ENCODE peak calls at places on chromosomes 5 and 9, in five cellular contexts. J is A549, I is psoas muscle, Q is endothelial cell, K is spleen. R is an unnamed sample.

GRCh38 chr5:90528704-90529233 is 615 bp downstream of the LYSMD3 start:
- DNase-seq in K (no peak), Q (no peak), J (no peak), I (no peak), R (no peak)

GRCh38 chr9:75087279-75087823 is 604 bp downstream of the NMRK1 start:
- DNase-seq in Q (no peak), I (no peak), K (no peak), J (peak), R (no peak)

GRCh38 chr9:17906841-17907779 is 328.2 kb downstream of the SH3GL2 start:
- DNase-seq in Q (no peak), J (no peak), K (no peak), I (peak), R (no peak)

GRCh38 chr5:72480836-72481235 is 26.4 kb downstream of the ZNF366 start:
- DNase-seq in I (no peak), J (no peak), Q (no peak), K (no peak), R (no peak)

GRCh38 chr9:106350777-106351176 is 512.2 kb upstream of the ZNF462 start:
- DNase-seq in I (no peak), J (no peak), Q (no peak), K (no peak), R (no peak)

GRCh38 chr9:116494815-116495634 is 192.1 kb upstream of the TRIM32 start:
- DNase-seq in Q (peak), J (peak), I (no peak), K (no peak), R (no peak)

GRCh38 chr5:6684075-6684474 is 29.2 kb upstream of the TENT4A start:
- DNase-seq in K (no peak), J (no peak), Q (no peak), I (no peak), R (no peak)

GRCh38 chr5:7597058-7597457 is 201.1 kb downstream of the ADCY2 start:
- DNase-seq in Q (no peak), K (no peak), J (no peak), I (peak), R (no peak)

GRCh38 chr9:126536131-126536530 is 77.6 kb upstream of the LMX1B start:
- DNase-seq in Q (no peak), J (no peak), I (no peak), K (peak), R (no peak)

GRCh38 chr9:97359147-97359546 is 51.7 kb downstream of the CCDC180 start:
- DNase-seq in Q (no peak), J (no peak), K (no peak), I (no peak), R (no peak)

GRCh38 chr5:147845618-147846017 is 14.1 kb upstream of the SPINK1 start:
- DNase-seq in I (no peak), K (no peak), Q (no peak), J (no peak), R (no peak)

GRCh38 chr9:6147847-6148246 is 67.8 kb upstream of the IL33 start:
- DNase-seq in K (no peak), Q (no peak), J (no peak), I (no peak), R (no peak)

GRCh38 chr5:76601470-76601869 is 21.7 kb downstream of the F2RL2 start:
- DNase-seq in K (no peak), J (peak), I (no peak), Q (peak), R (no peak)

GRCh38 chr9:111937781-111938426 is 41.3 kb downstream of the UGCG start:
- DNase-seq in J (no peak), Q (no peak), K (peak), I (no peak), R (peak)

GRCh38 chr9:99143661-99144060 is 38.7 kb downstream of the TGFBR1 start:
- DNase-seq in Q (no peak), J (no peak), K (no peak), I (no peak), R (no peak)

GRCh38 chr5:115787426-115787825 is 29.0 kb downstream of the CDO1 start:
- DNase-seq in K (no peak), J (no peak), Q (no peak), I (no peak), R (no peak)

GRCh38 chr5:72467987-72468386 is 39.2 kb downstream of the ZNF366 start:
- DNase-seq in K (no peak), Q (no peak), J (no peak), I (no peak), R (no peak)

GRCh38 chr9:93229636-93230035 is 45.7 kb downstream of the WNK2 start:
- DNase-seq in I (peak), K (no peak), J (no peak), Q (no peak), R (no peak)

GRCh38 chr9:93230601-93231000 is 46.7 kb downstream of the WNK2 start:
- DNase-seq in J (no peak), I (no peak), K (peak), Q (no peak), R (no peak)

GRCh38 chr9:93231716-93232115 is 47.8 kb downstream of the WNK2 start:
- DNase-seq in K (no peak), I (peak), J (no peak), Q (no peak), R (no peak)

GRCh38 chr9:93231121-93231694 is 47.3 kb downstream of the WNK2 start:
- DNase-seq in J (no peak), I (peak), Q (no peak), K (peak), R (no peak)

DNA sequence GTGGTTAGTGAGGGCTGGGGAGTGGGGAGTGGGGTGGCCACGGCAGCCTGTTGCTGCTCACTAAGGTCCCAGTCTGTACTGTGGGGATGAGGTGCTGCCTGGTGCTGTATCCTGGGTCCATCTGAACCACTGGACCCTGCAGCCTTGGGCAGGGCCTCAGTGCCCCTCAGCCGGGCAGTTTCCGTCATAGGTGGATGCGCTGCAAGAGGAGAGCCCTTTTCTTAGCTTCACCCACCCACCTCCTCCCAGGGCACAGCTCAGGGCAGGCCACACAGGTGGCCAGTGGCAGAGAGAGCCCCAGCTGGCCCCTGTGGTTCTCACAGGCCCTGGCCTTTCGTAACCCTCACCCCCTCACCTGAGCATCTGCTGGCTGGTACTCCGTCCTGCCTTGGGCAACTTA is 46.2 kb downstream of the WNK2 start:
- DNase-seq in Q (no peak), J (no peak), I (peak), K (no peak), R (no peak)
- TF ChIP-seq CTCF in Q (no peak), J (no peak), I (no peak), K (no peak), R (no peak)

DNA sequence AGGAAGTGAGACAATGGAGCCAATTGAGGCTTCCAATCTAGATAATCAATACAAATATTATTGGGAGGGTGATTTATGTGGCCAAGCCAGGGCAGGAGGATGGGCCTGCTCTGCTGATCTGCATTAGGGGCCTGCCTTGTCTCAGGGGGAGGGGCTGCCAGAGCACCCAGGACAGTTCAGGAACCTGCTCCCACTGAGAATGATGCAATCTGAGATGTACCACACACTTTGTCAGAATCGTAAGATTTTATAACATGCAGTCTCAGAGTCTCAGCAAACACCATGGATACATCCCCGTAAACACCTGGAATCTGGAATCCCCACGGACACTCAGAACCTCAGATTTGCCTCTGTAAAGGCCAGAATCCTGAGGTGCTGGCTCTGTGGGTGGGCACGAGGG is 19.3 kb downstream of the FGF18 start:
- DNase-seq in K (no peak), I (no peak), Q (no peak), J (no peak), R (no peak)
- TF ChIP-seq CTCF in K (no peak), I (no peak), Q (no peak), J (no peak), R (no peak)

GRCh38 chr5:8842906-8843590 is 702.8 kb downstream of the SEMA5A start:
- DNase-seq in Q (no peak), K (no peak), I (no peak), J (no peak), R (no peak)
- TF ChIP-seq CTCF in Q (no peak), K (no peak), I (no peak), J (peak), R (no peak)

GRCh38 chr5:145942749-145943148 is 6.4 kb downstream of the SH3RF2 start:
- DNase-seq in J (no peak), K (no peak), I (no peak), Q (no peak), R (no peak)

GRCh38 chr5:145945620-145946111 is 9.3 kb downstream of the SH3RF2 start:
- DNase-seq in I (no peak), K (no peak), J (no peak), Q (no peak), R (no peak)

GRCh38 chr5:145943674-145944121 is 7.3 kb downstream of the SH3RF2 start:
- DNase-seq in Q (no peak), J (peak), I (no peak), K (no peak), R (peak)

GRCh38 chr5:145946112-145946861 is 9.9 kb downstream of the SH3RF2 start:
- DNase-seq in I (peak), Q (no peak), J (peak), K (no peak), R (no peak)

GRCh38 chr5:145944328-145944727 is 8.0 kb downstream of the SH3RF2 start:
- DNase-seq in K (no peak), Q (no peak), J (no peak), I (no peak), R (no peak)
- TF ChIP-seq CTCF in K (no peak), Q (no peak), J (no peak), I (no peak), R (no peak)

GRCh38 chr9:35712762-35713400 is 19.1 kb downstream of the TLN1 start:
- DNase-seq in I (no peak), J (no peak), Q (no peak), K (no peak), R (no peak)
- TF ChIP-seq CTCF in I (no peak), J (no peak), Q (no peak), K (no peak), R (no peak)

DNA sequence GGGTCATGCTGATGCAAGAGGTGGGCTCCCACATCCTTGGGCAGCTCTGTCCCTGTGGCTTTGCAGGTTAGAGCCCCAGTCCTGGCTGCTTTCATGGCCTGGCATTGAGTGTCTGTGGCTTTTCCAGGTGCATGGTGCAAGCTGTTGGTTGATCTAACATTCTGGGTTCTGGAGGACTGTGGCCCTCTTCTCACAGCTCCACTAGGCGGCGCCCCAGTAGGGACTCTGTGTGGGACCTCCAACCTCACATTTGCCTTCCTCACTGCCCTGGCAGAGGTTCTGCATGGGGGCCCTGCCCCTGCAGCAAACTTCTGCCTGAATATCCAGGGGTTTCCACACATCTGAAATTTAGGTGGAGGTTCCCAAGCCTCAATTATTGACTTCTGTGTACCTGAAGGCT is 150.1 kb downstream of the NNT start:
- DNase-seq in Q (no peak), J (no peak), K (no peak), I (no peak), R (no peak)
- TF ChIP-seq CTCF in Q (no peak), J (no peak), K (no peak), I (no peak), R (no peak)

GRCh38 chr5:139151902-139152301 is 46.3 kb downstream of the SIL1 start:
- DNase-seq in I (no peak), K (no peak), Q (no peak), J (no peak), R (no peak)

GRCh38 chr5:139150359-139150999 is 47.7 kb downstream of the SIL1 start:
- DNase-seq in Q (no peak), J (no peak), K (no peak), I (no peak), R (no peak)

GRCh38 chr5:139157556-139157955 is 40.6 kb downstream of the SIL1 start:
- DNase-seq in J (no peak), K (no peak), Q (no peak), I (no peak), R (no peak)

GRCh38 chr5:139156814-139157213 is 41.4 kb downstream of the SIL1 start:
- DNase-seq in K (no peak), Q (no peak), I (no peak), J (no peak), R (no peak)

GRCh38 chr5:139155333-139155732 is 42.8 kb downstream of the SIL1 start:
- DNase-seq in K (no peak), J (no peak), Q (no peak), I (no peak), R (no peak)
- TF ChIP-seq CTCF in K (no peak), J (no peak), Q (no peak), I (no peak), R (no peak)